ENCODE peak calls at places on chromosome 15, in six cellular contexts. Q is GM23248, O is GM23338, Y is hepatocyte, D is PC-3, T is SK-N-SH. R is an unnamed sample.

GRCh38 chr15:68386587-68387287 is 45.2 kb downstream of the ITGA11 start:
- DNase-seq in Q (no peak), T (no peak), O (no peak), D (no peak), Y (no peak), R (no peak)

GRCh38 chr15:29522373-29523276 is 253.0 kb upstream of the NSMCE3 start:
- DNase-seq in D (peak; percentile 90), T (no peak), Y (peak; percentile 22), Q (no peak), O (no peak), R (no peak)

GRCh38 chr15:69080203-69080957 is 65.9 kb downstream of the NOX5 start:
- DNase-seq in T (peak; percentile 48), D (peak; percentile 22), Q (peak; percentile 13), Y (no peak), O (peak; percentile 74), R (peak; percentile 58)

GRCh38 chr15:100384108-100384410 is 42.3 kb upstream of the ADAMTS17 start:
- DNase-seq in Y (no peak), T (no peak), O (no peak), Q (no peak), D (no peak), R (no peak)

GRCh38 chr15:77607111-77607893 is 25.4 kb downstream of the LINGO1 start:
- DNase-seq in T (no peak), Y (peak; percentile 49), D (no peak), O (no peak), Q (peak; percentile 79), R (no peak)

GRCh38 chr15:70236306-70237103 is 138.8 kb upstream of the TLE3 start:
- DNase-seq in O (no peak), Y (no peak), T (no peak), D (peak; percentile 66), Q (peak; percentile 97), R (no peak)

GRCh38 chr15:68411276-68411675 is 20.7 kb downstream of the ITGA11 start:
- DNase-seq in T (no peak), O (no peak), Y (no peak), D (no peak), Q (no peak), R (no peak)

GRCh38 chr15:42547926-42548257 is 701 bp downstream of the LRRC57 start:
- DNase-seq in Q (no peak), O (no peak), T (no peak), Y (no peak), D (no peak), R (no peak)

GRCh38 chr15:50003786-50004334 is 115.2 kb downstream of the ATP8B4 start:
- DNase-seq in D (peak; percentile 87), Q (peak; percentile 94), O (peak; percentile 95), Y (peak; percentile 93), T (peak; percentile 68), R (peak; percentile 71)

GRCh38 chr15:86273309-86273708 is 193.6 kb downstream of the AGBL1 start:
- DNase-seq in O (no peak), D (no peak), T (no peak), Y (no peak), Q (no peak), R (no peak)

GRCh38 chr15:49415638-49416037 is 7.4 kb upstream of the FGF7 start:
- DNase-seq in T (no peak), O (no peak), Q (peak; percentile 74), Y (no peak), D (peak; percentile 93), R (no peak)

GRCh38 chr15:27956285-27956684 is 142.8 kb downstream of the OCA2 start:
- DNase-seq in Q (no peak), Y (peak; percentile 58), T (no peak), D (no peak), O (no peak), R (no peak)

GRCh38 chr15:56519000-56519399 is 54.1 kb upstream of the MNS1 start:
- DNase-seq in O (no peak), Y (no peak), D (no peak), Q (no peak), T (no peak), R (no peak)

GRCh38 chr15:56523521-56523920 is 58.6 kb upstream of the MNS1 start:
- DNase-seq in Y (no peak), O (no peak), Q (no peak), D (peak; percentile 1), T (no peak), R (no peak)

GRCh38 chr15:56528136-56528535 is 63.2 kb upstream of the MNS1 start:
- DNase-seq in T (no peak), Y (no peak), D (no peak), Q (no peak), O (no peak), R (no peak)

GRCh38 chr15:56524915-56525314 is 60.0 kb upstream of the MNS1 start:
- DNase-seq in Y (no peak), D (no peak), Q (peak; percentile 39), O (no peak), T (no peak), R (no peak)
- H3K9me2 ChIP-seq in Y (no peaks in the 10 kb centered on the region), D (no peaks in the 10 kb centered on the region), Q (no peaks in the 10 kb centered on the region), O (peaks cover 7% of the 10 kb centered on the region), T (no peaks in the 10 kb centered on the region), R (no peaks in the 10 kb centered on the region)

GRCh38 chr15:74578496-74578994 is 37.1 kb upstream of the CLK3 start:
- DNase-seq in T (no peak), O (no peak), Q (no peak), D (no peak), Y (no peak), R (no peak)
- H3K9me2 ChIP-seq in T (no peaks in the 10 kb centered on the region), O (no peaks in the 10 kb centered on the region), Q (no peaks in the 10 kb centered on the region), D (no peaks in the 10 kb centered on the region), Y (no peaks in the 10 kb centered on the region), R (no peaks in the 10 kb centered on the region)

DNA sequence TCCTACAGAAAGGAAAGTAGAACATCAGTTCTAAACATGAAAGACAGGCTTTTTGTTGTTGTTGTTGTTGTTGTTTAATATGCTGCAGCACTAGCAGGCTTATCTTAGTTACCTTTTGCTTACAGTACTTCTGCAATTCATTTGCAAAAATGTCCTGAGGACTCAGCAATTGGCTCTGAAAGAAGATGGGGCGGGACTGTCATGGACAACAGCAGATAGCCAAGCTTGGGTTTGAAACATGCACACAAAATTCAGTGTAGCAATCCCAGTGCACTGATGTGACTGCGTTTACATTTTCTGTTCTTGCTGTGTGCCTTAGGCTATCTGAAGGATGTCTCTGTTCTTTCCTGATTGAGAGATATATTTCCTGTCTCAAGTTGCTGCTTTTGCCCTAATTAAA is 9.2 kb downstream of the UNC13C start:
- DNase-seq in Y (no peak), T (no peak), O (no peak), Q (no peak), D (no peak), R (no peak)
- H3K9me2 ChIP-seq in Y (no peaks in the 10 kb centered on the region), T (no peaks in the 10 kb centered on the region), O (no peaks in the 10 kb centered on the region), Q (no peaks in the 10 kb centered on the region), D (no peaks in the 10 kb centered on the region), R (no peaks in the 10 kb centered on the region)

GRCh38 chr15:41462396-41462795 is 31.3 kb upstream of the ITPKA start:
- DNase-seq in T (no peak), O (no peak), Q (peak; percentile 12), Y (no peak), D (no peak), R (no peak)
- H3K9me2 ChIP-seq in T (no peaks in the 10 kb centered on the region), O (no peaks in the 10 kb centered on the region), Q (no peaks in the 10 kb centered on the region), Y (no peaks in the 10 kb centered on the region), D (no peaks in the 10 kb centered on the region), R (no peaks in the 10 kb centered on the region)

DNA sequence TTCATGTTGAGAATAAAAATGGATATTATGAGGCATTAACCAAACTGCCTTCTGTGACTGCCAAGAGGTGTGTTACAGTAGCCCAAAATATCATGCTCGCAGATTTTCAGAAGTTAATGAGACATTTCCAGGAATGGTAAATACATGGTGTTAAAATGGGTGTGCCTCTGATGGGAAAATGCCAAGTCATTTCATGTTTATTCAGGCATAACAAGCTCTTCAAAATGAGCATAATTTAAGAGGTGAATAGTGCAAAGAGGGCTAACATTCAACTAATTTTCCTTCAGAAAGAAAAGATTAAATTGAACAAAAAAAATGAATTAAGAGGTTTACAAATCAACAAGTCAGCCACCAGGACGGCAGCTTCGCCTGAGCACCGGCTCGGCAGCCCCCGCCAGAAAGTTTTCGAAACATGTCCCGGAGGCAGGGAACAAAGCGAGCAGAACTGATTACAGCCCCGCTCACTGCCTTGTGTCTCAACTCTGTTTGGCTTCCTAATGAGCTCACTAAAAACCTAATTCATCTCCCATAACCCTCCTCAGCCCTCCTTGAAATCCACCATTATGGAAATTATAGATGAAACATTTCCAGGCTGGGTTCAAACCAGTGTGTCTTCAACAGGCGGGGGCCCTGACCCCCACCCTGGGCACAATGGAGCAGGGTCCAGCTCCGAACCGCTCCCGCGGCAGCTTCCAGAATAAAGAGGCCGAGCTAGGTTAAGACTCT is 44.0 kb downstream of the MEIS2 start:
- DNase-seq in T (no peak), Y (no peak), D (no peak), O (peak; percentile 46), Q (no peak), R (no peak)
- H3K9me2 ChIP-seq in T (no peaks in the 10 kb centered on the region), Y (no peaks in the 10 kb centered on the region), D (no peaks in the 10 kb centered on the region), O (no peaks in the 10 kb centered on the region), Q (no peaks in the 10 kb centered on the region), R (no peaks in the 10 kb centered on the region)

GRCh38 chr15:54841906-54842305 is 354.8 kb downstream of the RSL24D1 start:
- DNase-seq in Q (no peak), T (no peak), O (no peak), Y (no peak), D (no peak), R (no peak)
- H3K9me2 ChIP-seq in Q (no peaks in the 10 kb centered on the region), T (no peaks in the 10 kb centered on the region), O (no peaks in the 10 kb centered on the region), Y (no peaks in the 10 kb centered on the region), D (no peaks in the 10 kb centered on the region), R (no peaks in the 10 kb centered on the region)

DNA sequence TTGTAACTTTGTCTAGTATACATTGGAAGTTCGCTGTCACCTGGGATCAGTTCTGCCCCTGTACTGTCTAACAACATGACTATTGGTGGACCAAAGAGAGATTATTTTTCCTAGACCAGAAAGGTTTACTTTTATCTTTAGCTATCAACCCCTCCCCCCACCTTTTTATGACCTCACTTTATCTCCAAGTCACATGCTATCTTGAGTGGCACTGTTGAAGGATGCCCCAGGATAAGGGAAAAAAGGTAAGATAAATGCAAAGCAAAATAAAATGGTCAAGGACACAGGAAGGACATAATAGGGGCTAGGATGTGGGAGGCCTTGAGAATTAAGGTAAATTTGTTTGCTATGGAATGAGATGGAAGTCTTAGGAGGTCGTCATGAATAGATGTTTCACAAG is 996 bp upstream of the ZNF609 start:
- DNase-seq in D (no peak), Y (peak; percentile 42), O (no peak), T (no peak), Q (no peak), R (no peak)
- H3K9me2 ChIP-seq in D (no peaks in the 10 kb centered on the region), Y (no peaks in the 10 kb centered on the region), O (no peaks in the 10 kb centered on the region), T (no peaks in the 10 kb centered on the region), Q (no peaks in the 10 kb centered on the region), R (no peaks in the 10 kb centered on the region)

GRCh38 chr15:57605491-57605890 is 13.8 kb downstream of the MYZAP start:
- DNase-seq in D (no peak), Q (no peak), Y (no peak), T (no peak), O (no peak), R (no peak)
- H3K9me2 ChIP-seq in D (no peaks in the 10 kb centered on the region), Q (no peaks in the 10 kb centered on the region), Y (no peaks in the 10 kb centered on the region), T (no peaks in the 10 kb centered on the region), O (no peaks in the 10 kb centered on the region), R (no peaks in the 10 kb centered on the region)

GRCh38 chr15:63634154-63634553 is 37.0 kb downstream of the FBXL22 start:
- DNase-seq in Q (no peak), D (no peak), T (no peak), Y (no peak), O (no peak), R (no peak)
- H3K9me2 ChIP-seq in Q (no peaks in the 10 kb centered on the region), D (no peaks in the 10 kb centered on the region), T (no peaks in the 10 kb centered on the region), Y (no peaks in the 10 kb centered on the region), O (no peaks in the 10 kb centered on the region), R (no peaks in the 10 kb centered on the region)

R was measured in PC-9.